ENCODE peak calls at places on chromosomes 16 and 17, in eight cellular contexts. U is heart left ventricle, R is lower leg skin, F is endothelial cell of umbilical vein, N is testis, V is K562, O is body of pancreas, E is esophagus muscularis mucosa. S is an unnamed sample.

GRCh38 chr17:5585814-5586558 is 1.7 kb upstream of the NLRP1 start:
- DNase-seq in O (no peak), U (no peak), R (no peak), E (no peak), N (no peak), F (no peak), V (no peak), S (no peak)

GRCh38 chr17:41785091-41785875 is 1.2 kb downstream of the JUP start:
- DNase-seq in U (peak; percentile 73), O (no peak), V (peak; percentile 76), R (no peak), F (peak; percentile 83), E (no peak), N (no peak), S (peak; percentile 33)

GRCh38 chr16:68251812-68252211 is 6.6 kb downstream of the PLA2G15 start:
- DNase-seq in V (no peak), N (no peak), U (peak; percentile 64), E (no peak), O (no peak), F (no peak), R (no peak), S (no peak)

GRCh38 chr16:65576631-65577030 is 454.8 kb upstream of the CDH11 start:
- DNase-seq in E (no peak), O (no peak), U (no peak), F (no peak), N (no peak), V (no peak), R (no peak), S (no peak)

GRCh38 chr16:86577314-86577971 is 906 bp upstream of the FOXL1 start:
- DNase-seq in V (no peak), F (peak; percentile 49), O (no peak), R (no peak), U (no peak), E (no peak), N (no peak), S (no peak)

GRCh38 chr16:75624921-75625334 is 1.8 kb upstream of the ADAT1 start:
- DNase-seq in V (peak; percentile 45), R (no peak), N (no peak), U (no peak), E (no peak), F (no peak), O (no peak), S (no peak)

GRCh38 chr17:9837551-9838471 is 12.1 kb downstream of the GLP2R start:
- DNase-seq in N (peak; percentile 79), R (peak; percentile 87), E (no peak), O (no peak), F (no peak), U (peak; percentile 41), V (no peak), S (no peak)

GRCh38 chr16:29992371-29992967 is 2.9 kb downstream of the HIRIP3 start:
- DNase-seq in U (peak; percentile 18), V (no peak), E (no peak), R (no peak), F (no peak), N (peak; percentile 56), O (no peak), S (no peak)

GRCh38 chr16:70470927-70471341 is 16.5 kb downstream of the FCSK start:
- DNase-seq in E (no peak), U (no peak), N (peak; percentile 70), R (no peak), V (peak; percentile 58), O (no peak), F (peak; percentile 18), S (no peak)

GRCh38 chr16:70470141-70470926 is 15.9 kb downstream of the FCSK start:
- DNase-seq in U (no peak), V (no peak), R (no peak), F (no peak), N (no peak), O (no peak), E (no peak), S (no peak)

GRCh38 chr16:70467113-70467512 is 12.7 kb downstream of the FCSK start:
- DNase-seq in N (no peak), O (no peak), F (no peak), V (no peak), U (no peak), E (no peak), R (no peak), S (no peak)

GRCh38 chr16:70467608-70468007 is 13.2 kb downstream of the FCSK start:
- DNase-seq in E (no peak), V (no peak), O (no peak), U (no peak), F (no peak), R (no peak), N (no peak), S (no peak)

DNA sequence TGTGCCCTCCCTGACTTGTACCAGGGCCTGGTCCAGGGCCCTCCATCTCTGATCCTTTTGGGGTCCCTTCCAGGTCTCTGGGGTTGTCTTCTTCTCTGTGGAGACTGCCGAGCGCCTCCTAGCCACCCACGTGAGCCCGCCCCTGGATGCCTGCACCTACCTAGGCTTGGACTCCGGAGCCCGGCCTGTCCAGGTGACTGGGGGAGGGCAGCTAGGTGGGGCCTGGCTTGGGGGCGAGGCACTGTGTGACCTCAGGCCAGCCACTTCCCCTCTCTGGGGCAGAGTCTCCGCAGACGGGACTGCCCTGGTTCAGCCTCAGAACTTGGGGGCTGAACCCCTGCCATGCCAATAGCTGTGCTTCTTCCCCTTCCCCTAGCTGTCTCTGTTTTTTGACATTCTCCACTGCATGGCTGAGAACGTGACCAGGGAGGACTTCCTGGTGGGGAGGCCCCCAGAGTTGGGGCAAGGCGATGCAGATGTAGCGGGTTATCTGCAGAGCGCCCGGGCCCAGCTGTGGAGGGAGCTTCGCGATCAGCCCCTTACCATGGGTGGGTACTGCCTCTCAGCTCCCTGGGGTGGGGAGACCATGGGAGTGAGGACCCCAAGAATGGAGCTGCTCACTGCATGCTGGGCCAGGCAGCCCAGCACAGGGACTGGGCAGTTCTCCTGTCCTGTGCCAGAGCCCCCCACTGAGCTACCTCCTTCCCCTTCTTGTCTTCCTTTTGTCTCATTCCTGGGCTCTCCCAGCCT is 14.6 kb downstream of the FCSK start:
- DNase-seq in N (no peak), O (no peak), U (no peak), F (no peak), E (no peak), R (no peak), V (no peak), S (no peak)
- TF ChIP-seq POLR2A in N (no peak), O (no peak), U (no peak), F (no peak), E (no peak), R (no peak), V (no peak), S (no peak)

GRCh38 chr17:30210366-30210765 is 25.1 kb downstream of the SLC6A4 start:
- DNase-seq in V (no peak), E (no peak), R (peak; percentile 74), U (no peak), N (no peak), F (no peak), O (no peak), S (no peak)

GRCh38 chr17:30211371-30211770 is 24.1 kb downstream of the SLC6A4 start:
- DNase-seq in O (no peak), R (peak; percentile 20), F (no peak), N (no peak), U (no peak), E (no peak), V (no peak), S (no peak)

GRCh38 chr17:30217054-30217453 is 18.4 kb downstream of the SLC6A4 start:
- DNase-seq in R (no peak), U (no peak), N (no peak), O (no peak), V (no peak), F (no peak), E (no peak), S (no peak)

GRCh38 chr17:30210901-30211300 is 24.6 kb downstream of the SLC6A4 start:
- DNase-seq in N (no peak), R (peak; percentile 59), U (no peak), F (no peak), O (no peak), E (no peak), V (no peak), S (no peak)

DNA sequence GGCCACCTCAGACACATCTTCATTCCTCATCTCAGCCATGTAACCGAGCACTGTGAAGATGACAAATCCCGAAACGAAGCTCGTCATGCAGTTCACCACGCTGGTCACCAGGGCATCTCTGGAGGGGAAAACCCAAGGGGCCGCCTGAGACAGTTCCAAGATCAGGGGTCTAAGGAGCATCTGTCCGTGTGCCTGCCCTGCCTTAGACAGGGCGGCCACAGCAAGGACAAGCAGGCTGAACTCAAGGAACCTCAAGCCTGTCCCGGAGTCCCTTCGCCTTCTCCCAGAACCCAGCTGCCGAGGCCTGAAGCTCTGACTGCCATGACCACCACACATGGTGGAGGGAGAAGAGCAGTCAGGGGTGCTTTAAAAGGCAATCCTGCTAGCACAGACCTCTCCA is 22.7 kb downstream of the SLC6A4 start:
- DNase-seq in N (no peak), O (no peak), U (no peak), E (no peak), R (peak; percentile 69), V (no peak), F (no peak), S (no peak)
- TF ChIP-seq POLR2A in N (no peak), O (no peak), U (no peak), E (no peak), R (no peak), V (no peak), F (no peak), S (no peak)

GRCh38 chr16:70298988-70299938 is at the start of gene DDX19B:
- DNase-seq in E (peak; percentile 93), O (peak; percentile 79), R (peak; percentile 96), F (peak; percentile 74), N (peak; percentile 88), U (peak; percentile 81), V (peak; percentile 55), S (peak; percentile 90)
- TF ChIP-seq POLR2A in E (peak; percentile 77), O (peak; percentile 62), R (peak; percentile 40), F (peak; percentile 80), N (no peak), U (no peak), V (peak; percentile 81), S (no peak)

GRCh38 chr16:2856686-2857450 is 1.1 kb downstream of the PRSS22 start:
- DNase-seq in E (no peak), R (no peak), O (no peak), V (no peak), F (no peak), N (no peak), U (no peak), S (no peak)

GRCh38 chr16:2855536-2855935 is 2.4 kb downstream of the PRSS22 start:
- DNase-seq in O (no peak), E (no peak), F (no peak), V (peak; percentile 3), R (no peak), N (no peak), U (no peak), S (no peak)

GRCh38 chr16:2858245-2859025 is 465 bp upstream of the PRSS22 start:
- DNase-seq in R (no peak), N (no peak), V (peak; percentile 7), O (peak; percentile 94), U (no peak), E (no peak), F (no peak), S (no peak)

GRCh38 chr16:2856061-2856670 is 1.8 kb downstream of the PRSS22 start:
- DNase-seq in V (peak; percentile 80), O (peak; percentile 57), F (no peak), U (no peak), R (no peak), N (no peak), E (no peak), S (no peak)

DNA sequence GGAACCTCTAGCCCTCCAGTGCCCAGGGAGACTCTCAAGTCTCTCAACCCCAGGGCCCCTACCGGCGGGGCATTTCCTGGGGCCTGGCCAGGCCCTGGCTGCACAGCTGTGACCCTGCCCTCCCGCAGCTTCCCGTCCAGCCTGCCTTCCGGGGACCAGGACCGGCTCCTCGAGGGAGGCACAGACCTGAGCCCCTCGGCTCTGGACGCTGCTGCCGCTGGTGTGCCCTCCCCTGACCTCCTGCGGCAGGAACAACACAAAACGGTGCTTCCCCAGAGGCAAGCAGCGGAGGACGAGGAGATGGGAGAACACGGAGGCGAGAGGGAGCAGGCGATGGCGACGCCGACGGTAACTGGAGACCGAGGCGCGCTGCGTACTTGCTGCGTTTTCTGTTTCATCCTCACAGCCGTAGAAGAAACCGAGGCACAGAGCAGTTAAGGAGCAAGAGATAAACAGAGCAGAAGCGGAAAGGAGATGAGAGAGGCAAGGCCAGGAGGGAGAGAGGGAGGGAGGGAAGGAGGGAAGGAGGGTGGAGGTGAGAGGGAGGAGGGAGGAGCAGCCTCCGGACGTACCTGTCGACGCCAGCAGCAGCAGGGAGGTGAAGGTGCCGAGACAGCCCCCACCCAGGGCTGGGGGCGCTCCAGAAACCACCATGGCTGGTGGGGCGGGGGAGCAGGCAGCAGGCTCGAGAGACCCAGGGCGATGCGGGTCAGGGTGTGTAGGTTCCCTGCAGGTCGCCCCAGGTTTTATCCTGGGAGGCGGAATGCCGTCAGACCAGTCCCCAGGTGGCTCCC is at the start of gene PRSS22:
- DNase-seq in V (peak; percentile 9), N (no peak), U (no peak), F (no peak), O (peak; percentile 77), R (no peak), E (no peak), S (no peak)
- TF ChIP-seq POLR2A in V (no peak), N (no peak), U (no peak), F (no peak), O (peak; percentile 73), R (no peak), E (no peak), S (no peak)

S was measured in Peyer's patch.